ENCODE peak calls at places on chromosomes 12 and 14, in five cellular contexts. J is neural progenitor cell, N is left lung, E is cardiac muscle cell, K is heart right ventricle. Y is an unnamed sample.

GRCh38 chr12:33192226-33192625 is 247.4 kb downstream of the SYT10 start:
- DNase-seq in J (no peak), N (no peak), E (no peak), K (no peak), Y (no peak)

GRCh38 chr12:52251367-52252055 is 18.5 kb downstream of the KRT7 start:
- DNase-seq in J (no peak), N (no peak), E (no peak), K (no peak), Y (no peak)

GRCh38 chr14:87434680-87435079 is 558.3 kb downstream of the GALC start:
- DNase-seq in J (peak; percentile 2), N (no peak), E (no peak), K (no peak), Y (no peak)

GRCh38 chr12:41505001-41505400 is 316.9 kb downstream of the PDZRN4 start:
- DNase-seq in J (no peak), N (no peak), E (no peak), K (no peak), Y (no peak)

GRCh38 chr14:69139743-69140142 is 13.2 kb downstream of the DCAF5 start:
- DNase-seq in J (no peak), N (no peak), E (no peak), K (no peak), Y (no peak)

GRCh38 chr12:47900480-47901129 is 4.2 kb downstream of the VDR start:
- DNase-seq in J (no peak), N (peak; percentile 63), E (no peak), K (no peak), Y (peak; percentile 27)

GRCh38 chr14:50335389-50335788 is 23.3 kb downstream of the DMAC2L start:
- DNase-seq in J (peak; percentile 89), N (no peak), E (peak; percentile 82), K (peak; percentile 21), Y (peak; percentile 76)

GRCh38 chr12:1544991-1545700 is 49.2 kb downstream of the FBXL14 start:
- DNase-seq in J (no peak), N (no peak), E (peak; percentile 62), K (no peak), Y (no peak)

GRCh38 chr14:55731881-55732498 is 152.0 kb downstream of the KTN1 start:
- DNase-seq in J (peak; percentile 48), N (no peak), E (peak; percentile 64), K (no peak), Y (no peak)

GRCh38 chr14:93744176-93744575 is 44.1 kb downstream of the PRIMA1 start:
- DNase-seq in J (no peak), N (no peak), E (no peak), K (no peak), Y (no peak)

GRCh38 chr14:104802120-104802912 is 1.4 kb downstream of the ZBTB42 start:
- DNase-seq in J (no peak), N (no peak), E (no peak), K (no peak), Y (no peak)

GRCh38 chr14:104602315-104602932 is 2.1 kb downstream of the TMEM179 start:
- DNase-seq in J (no peak), N (peak; percentile 29), E (no peak), K (no peak), Y (no peak)

GRCh38 chr14:64294672-64295413 is 672 bp upstream of the ESR2 start:
- DNase-seq in J (peak; percentile 90), N (peak; percentile 81), E (peak; percentile 70), K (peak; percentile 84), Y (no peak)

GRCh38 chr12:132827763-132828703 is 636 bp downstream of the GOLGA3 start:
- DNase-seq in J (no peak), N (peak; percentile 42), E (peak; percentile 66), K (peak; percentile 30), Y (peak; percentile 81)

GRCh38 chr12:106133136-106134087 is 5.3 kb downstream of the NUAK1 start:
- DNase-seq in J (peak; percentile 40), N (no peak), E (no peak), K (no peak), Y (no peak)

GRCh38 chr12:25427328-25428249 is 125.5 kb downstream of the LMNTD1 start:
- DNase-seq in J (no peak), N (no peak), E (no peak), K (no peak), Y (no peak)

GRCh38 chr14:93115069-93115919 is 431 bp downstream of the ITPK1 start:
- DNase-seq in J (peak; percentile 93), N (peak; percentile 92), E (peak; percentile 92), K (peak; percentile 91), Y (peak; percentile 40)

GRCh38 chr14:100076133-100076532 is 10.9 kb downstream of the EVL start:
- DNase-seq in J (peak; percentile 7), N (peak; percentile 52), E (peak; percentile 25), K (no peak), Y (no peak)

GRCh38 chr14:95884377-95884776 is 7.7 kb downstream of the TUNAR start:
- DNase-seq in J (no peak), N (no peak), E (no peak), K (no peak), Y (no peak)

GRCh38 chr12:130817804-130818203 is 21.2 kb downstream of the STX2 start:
- DNase-seq in J (no peak), N (no peak), E (no peak), K (no peak), Y (no peak)

GRCh38 chr14:28303248-28303647 is 463.3 kb upstream of the FOXG1 start:
- DNase-seq in J (no peak), N (no peak), E (no peak), K (no peak), Y (no peak)

GRCh38 chr14:23573384-23573783 is 5.2 kb downstream of the JPH4 start:
- DNase-seq in J (no peak), N (no peak), E (no peak), K (no peak), Y (no peak)

GRCh38 chr14:28101992-28102391 is 664.6 kb upstream of the FOXG1 start:
- DNase-seq in J (no peak), N (no peak), E (no peak), K (no peak), Y (no peak)

GRCh38 chr14:101598159-101598558 is 36.9 kb downstream of the DIO3 start:
- DNase-seq in J (no peak), N (no peak), E (no peak), K (no peak), Y (no peak)

GRCh38 chr12:24039113-24039525 is 89.6 kb upstream of the SOX5 start:
- DNase-seq in J (no peak), N (no peak), E (peak; percentile 92), K (no peak), Y (peak; percentile 21)

GRCh38 chr12:24034160-24034559 is 84.7 kb upstream of the SOX5 start:
- DNase-seq in J (peak; percentile 65), N (no peak), E (no peak), K (no peak), Y (no peak)

GRCh38 chr12:24034894-24035293 is 85.4 kb upstream of the SOX5 start:
- DNase-seq in J (no peak), N (no peak), E (no peak), K (no peak), Y (no peak)

GRCh38 chr12:24036438-24037204 is 87.2 kb upstream of the SOX5 start:
- DNase-seq in J (no peak), N (no peak), E (no peak), K (no peak), Y (no peak)

DNA sequence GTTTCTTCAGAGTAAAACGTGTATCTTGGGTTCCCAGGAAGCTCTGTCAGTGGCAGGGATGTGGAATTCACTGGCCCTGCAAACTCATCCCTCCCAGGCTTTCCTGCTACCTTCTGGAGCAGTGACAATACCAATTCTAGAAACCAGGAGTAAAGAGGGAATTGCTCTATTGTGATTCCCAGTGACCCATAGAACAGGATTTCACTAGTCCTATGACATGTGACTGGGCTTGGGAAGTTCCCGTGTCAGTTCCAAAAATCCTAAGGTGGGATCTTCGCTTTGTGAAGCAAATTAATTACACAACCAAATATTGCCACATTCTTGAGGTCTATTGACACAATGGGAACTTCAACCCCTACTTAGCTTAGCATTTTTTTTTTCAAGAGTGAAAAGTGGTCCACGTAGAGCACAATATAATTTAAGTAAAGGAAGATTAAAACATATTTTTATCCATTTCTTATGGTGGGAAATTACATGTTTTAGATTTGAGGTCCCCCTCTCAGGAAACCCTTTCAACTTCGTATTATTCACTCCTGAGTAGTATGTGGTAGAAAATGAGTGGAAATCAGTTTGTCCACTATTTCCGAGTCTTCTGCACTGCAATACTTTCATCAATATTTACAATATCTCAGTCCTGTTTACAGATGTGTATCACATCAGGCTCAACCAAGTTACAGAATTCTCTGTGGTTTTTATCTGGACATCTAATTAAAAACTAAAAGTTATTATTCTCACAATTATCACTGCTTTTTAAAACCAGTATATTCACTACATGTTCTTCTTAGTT is 88.9 kb upstream of the SOX5 start:
- DNase-seq in J (peak; percentile 17), N (no peak), E (peak; percentile 17), K (no peak), Y (no peak)
- H3K4me3 ChIP-seq in J (no peak overlapping the region), N (no peak overlapping the region), E (no peak overlapping the region), K (no peak overlapping the region), Y (no peak overlapping the region)

DNA sequence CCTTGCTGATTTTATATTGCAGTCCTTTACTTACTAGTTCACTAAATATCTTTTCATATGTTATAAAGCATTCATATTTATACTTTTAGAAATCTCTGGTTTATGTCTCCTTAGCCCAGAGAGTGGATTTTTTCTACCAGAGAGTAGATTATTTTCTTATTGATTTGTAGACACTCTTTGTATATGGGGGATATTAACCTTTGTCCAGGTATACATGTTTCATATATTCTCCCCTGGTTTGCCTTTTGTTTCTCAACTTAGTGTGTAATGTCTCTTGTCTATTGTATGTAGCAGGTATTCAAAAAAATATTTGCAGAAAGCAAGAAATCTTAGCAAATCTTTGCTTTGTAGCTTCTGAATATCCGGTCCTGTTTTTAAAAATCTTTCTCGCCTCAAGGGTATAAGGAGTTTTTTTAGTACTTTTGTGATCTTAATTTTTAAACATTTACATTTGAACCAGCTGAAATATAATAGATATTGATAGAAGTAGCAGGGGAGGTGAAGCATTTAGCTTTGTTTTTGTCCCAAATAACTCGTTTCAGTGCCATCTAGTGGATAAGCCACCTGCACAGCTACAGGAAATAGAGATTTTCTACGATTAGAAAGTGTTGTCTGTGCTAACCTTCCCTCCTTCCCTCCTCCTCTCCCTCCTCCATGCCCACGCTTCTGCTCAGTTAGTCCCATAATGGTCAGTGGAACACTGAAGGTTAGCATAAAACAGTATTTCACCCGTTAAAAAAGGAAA is 97.0 kb downstream of the PHETA1 start:
- DNase-seq in J (no peak), N (no peak), E (no peak), K (no peak), Y (no peak)
- TF ChIP-seq CTCF in J (peak; percentile 28), N (no peak), E (peak; percentile 32), K (no peak), Y (peak; percentile 44)

GRCh38 chr12:45377815-45378214 is 161.9 kb downstream of the ANO6 start:
- DNase-seq in J (no peak), N (no peak), E (no peak), K (no peak), Y (no peak)
- H3K4me3 ChIP-seq in J (no peak overlapping the region), N (no peak overlapping the region), E (no peak overlapping the region), K (no peak overlapping the region), Y (no peak overlapping the region)

GRCh38 chr12:92108651-92109050 is 37.0 kb downstream of the BTG1 start:
- DNase-seq in J (peak; percentile 59), N (peak; percentile 59), E (peak; percentile 87), K (no peak), Y (no peak)
- TF ChIP-seq CTCF in J (no peak), N (no peak), E (no peak), K (no peak), Y (no peak)

GRCh38 chr14:91047174-91047753 is 13.2 kb downstream of the RPS6KA5 start:
- DNase-seq in J (no peak), N (no peak), E (no peak), K (no peak), Y (no peak)
- H3K4me3 ChIP-seq in J (no peak overlapping the region), N (no peak overlapping the region), E (no peak overlapping the region), K (no peak overlapping the region), Y (no peak overlapping the region)